ENCODE peak calls at places on chromosome 11, in six cellular contexts. One of them, this sample, is unnamed.

GRCh38 chr11:2382927-2383822 is 6.1 kb downstream of the CD81 start:
- DNase-seq in pons: peak; percentile 53
- DNase-seq in stimulated activated CD4-positive, alpha-beta T cell treated with anti-CD3 and anti-CD28 coated beads, Interleukin-15, amount 100 ng/mL, for 1 hour: no peak
- DNase-seq in upper lobe of right lung: no peak
- DNase-seq in amniotic epithelial cell: no peak
- DNase-seq in effector memory CD4-positive, alpha-beta T cell: no peak
- DNase-seq in this sample: no peak

GRCh38 chr11:19577849-19578619 is 134.6 kb upstream of the NAV2 start:
- DNase-seq in pons: no peak
- DNase-seq in stimulated activated CD4-positive, alpha-beta T cell treated with anti-CD3 and anti-CD28 coated beads, Interleukin-15, amount 100 ng/mL, for 1 hour: no peak
- DNase-seq in upper lobe of right lung: no peak
- DNase-seq in amniotic epithelial cell: peak; percentile 24
- DNase-seq in effector memory CD4-positive, alpha-beta T cell: no peak
- DNase-seq in this sample: no peak

GRCh38 chr11:29051935-29052334 is 943.7 kb downstream of the METTL15 start:
- DNase-seq in pons: no peak
- DNase-seq in stimulated activated CD4-positive, alpha-beta T cell treated with anti-CD3 and anti-CD28 coated beads, Interleukin-15, amount 100 ng/mL, for 1 hour: no peak
- DNase-seq in upper lobe of right lung: no peak
- DNase-seq in amniotic epithelial cell: peak; percentile 18
- DNase-seq in effector memory CD4-positive, alpha-beta T cell: no peak
- DNase-seq in this sample: no peak

GRCh38 chr11:72012897-72013721 is 14.4 kb downstream of the IL18BP start:
- DNase-seq in pons: no peak
- DNase-seq in stimulated activated CD4-positive, alpha-beta T cell treated with anti-CD3 and anti-CD28 coated beads, Interleukin-15, amount 100 ng/mL, for 1 hour: no peak
- DNase-seq in upper lobe of right lung: peak; percentile 85
- DNase-seq in amniotic epithelial cell: peak; percentile 74
- DNase-seq in effector memory CD4-positive, alpha-beta T cell: no peak
- DNase-seq in this sample: peak; percentile 74

GRCh38 chr11:93908689-93909088 is 58.3 kb upstream of the VSTM5 start:
- DNase-seq in pons: no peak
- DNase-seq in stimulated activated CD4-positive, alpha-beta T cell treated with anti-CD3 and anti-CD28 coated beads, Interleukin-15, amount 100 ng/mL, for 1 hour: no peak
- DNase-seq in upper lobe of right lung: no peak
- DNase-seq in amniotic epithelial cell: peak; percentile 92
- DNase-seq in effector memory CD4-positive, alpha-beta T cell: no peak
- DNase-seq in this sample: no peak

GRCh38 chr11:45815747-45816146 is 10.8 kb downstream of the SLC35C1 start:
- DNase-seq in pons: no peak
- DNase-seq in stimulated activated CD4-positive, alpha-beta T cell treated with anti-CD3 and anti-CD28 coated beads, Interleukin-15, amount 100 ng/mL, for 1 hour: no peak
- DNase-seq in upper lobe of right lung: no peak
- DNase-seq in amniotic epithelial cell: peak; percentile 47
- DNase-seq in effector memory CD4-positive, alpha-beta T cell: no peak
- DNase-seq in this sample: peak; percentile 15

GRCh38 chr11:63840356-63841060 is 1.6 kb downstream of the MARK2 start:
- DNase-seq in pons: peak; percentile 42
- DNase-seq in stimulated activated CD4-positive, alpha-beta T cell treated with anti-CD3 and anti-CD28 coated beads, Interleukin-15, amount 100 ng/mL, for 1 hour: no peak
- DNase-seq in upper lobe of right lung: no peak
- DNase-seq in amniotic epithelial cell: no peak
- DNase-seq in effector memory CD4-positive, alpha-beta T cell: no peak
- DNase-seq in this sample: no peak

GRCh38 chr11:125435461-125436238 is 60.4 kb downstream of the FEZ1 start:
- DNase-seq in pons: no peak
- DNase-seq in stimulated activated CD4-positive, alpha-beta T cell treated with anti-CD3 and anti-CD28 coated beads, Interleukin-15, amount 100 ng/mL, for 1 hour: no peak
- DNase-seq in upper lobe of right lung: no peak
- DNase-seq in amniotic epithelial cell: no peak
- DNase-seq in effector memory CD4-positive, alpha-beta T cell: no peak
- DNase-seq in this sample: no peak

GRCh38 chr11:134386945-134387344 is 25.1 kb downstream of the B3GAT1 start:
- DNase-seq in pons: no peak
- DNase-seq in stimulated activated CD4-positive, alpha-beta T cell treated with anti-CD3 and anti-CD28 coated beads, Interleukin-15, amount 100 ng/mL, for 1 hour: no peak
- DNase-seq in upper lobe of right lung: no peak
- DNase-seq in amniotic epithelial cell: no peak
- DNase-seq in effector memory CD4-positive, alpha-beta T cell: no peak
- DNase-seq in this sample: no peak

GRCh38 chr11:62726156-62727006 is 876 bp downstream of the HNRNPUL2 start:
- DNase-seq in pons: no peak
- DNase-seq in stimulated activated CD4-positive, alpha-beta T cell treated with anti-CD3 and anti-CD28 coated beads, Interleukin-15, amount 100 ng/mL, for 1 hour: no peak
- DNase-seq in upper lobe of right lung: no peak
- DNase-seq in amniotic epithelial cell: no peak
- DNase-seq in effector memory CD4-positive, alpha-beta T cell: no peak
- DNase-seq in this sample: no peak

GRCh38 chr11:119149371-119150275 is 771 bp downstream of the ABCG4 start:
- DNase-seq in pons: no peak
- DNase-seq in stimulated activated CD4-positive, alpha-beta T cell treated with anti-CD3 and anti-CD28 coated beads, Interleukin-15, amount 100 ng/mL, for 1 hour: no peak
- DNase-seq in upper lobe of right lung: peak; percentile 64
- DNase-seq in amniotic epithelial cell: no peak
- DNase-seq in effector memory CD4-positive, alpha-beta T cell: no peak
- DNase-seq in this sample: no peak

GRCh38 chr11:44010789-44011251 is 37.0 kb upstream of the ACCSL start:
- DNase-seq in pons: no peak
- DNase-seq in stimulated activated CD4-positive, alpha-beta T cell treated with anti-CD3 and anti-CD28 coated beads, Interleukin-15, amount 100 ng/mL, for 1 hour: no peak
- DNase-seq in upper lobe of right lung: no peak
- DNase-seq in amniotic epithelial cell: no peak
- DNase-seq in effector memory CD4-positive, alpha-beta T cell: no peak
- DNase-seq in this sample: no peak

GRCh38 chr11:128465946-128466688 is 121.2 kb downstream of the ETS1 start:
- DNase-seq in pons: no peak
- DNase-seq in stimulated activated CD4-positive, alpha-beta T cell treated with anti-CD3 and anti-CD28 coated beads, Interleukin-15, amount 100 ng/mL, for 1 hour: no peak
- DNase-seq in upper lobe of right lung: no peak
- DNase-seq in amniotic epithelial cell: no peak
- DNase-seq in effector memory CD4-positive, alpha-beta T cell: no peak
- DNase-seq in this sample: no peak

GRCh38 chr11:69380451-69380901 is 86.5 kb downstream of the MYEOV start:
- DNase-seq in pons: no peak
- DNase-seq in stimulated activated CD4-positive, alpha-beta T cell treated with anti-CD3 and anti-CD28 coated beads, Interleukin-15, amount 100 ng/mL, for 1 hour: no peak
- DNase-seq in upper lobe of right lung: peak; percentile 50
- DNase-seq in amniotic epithelial cell: no peak
- DNase-seq in effector memory CD4-positive, alpha-beta T cell: no peak
- DNase-seq in this sample: peak; percentile 51

GRCh38 chr11:27282806-27283205 is 80.2 kb downstream of the CCDC34 start:
- DNase-seq in pons: no peak
- DNase-seq in stimulated activated CD4-positive, alpha-beta T cell treated with anti-CD3 and anti-CD28 coated beads, Interleukin-15, amount 100 ng/mL, for 1 hour: no peak
- DNase-seq in upper lobe of right lung: no peak
- DNase-seq in amniotic epithelial cell: peak; percentile 10
- DNase-seq in effector memory CD4-positive, alpha-beta T cell: no peak
- DNase-seq in this sample: no peak

GRCh38 chr11:125980421-125980820 is 34.6 kb downstream of the VSIG10L2 start:
- DNase-seq in pons: no peak
- DNase-seq in stimulated activated CD4-positive, alpha-beta T cell treated with anti-CD3 and anti-CD28 coated beads, Interleukin-15, amount 100 ng/mL, for 1 hour: no peak
- DNase-seq in upper lobe of right lung: no peak
- DNase-seq in amniotic epithelial cell: no peak
- DNase-seq in effector memory CD4-positive, alpha-beta T cell: no peak
- DNase-seq in this sample: no peak

GRCh38 chr11:93131709-93132108 is 66.1 kb downstream of the SLC36A4 start:
- DNase-seq in pons: no peak
- DNase-seq in stimulated activated CD4-positive, alpha-beta T cell treated with anti-CD3 and anti-CD28 coated beads, Interleukin-15, amount 100 ng/mL, for 1 hour: no peak
- DNase-seq in upper lobe of right lung: no peak
- DNase-seq in amniotic epithelial cell: peak; percentile 6
- DNase-seq in effector memory CD4-positive, alpha-beta T cell: no peak
- DNase-seq in this sample: no peak

GRCh38 chr11:126152586-126152985 is 58.9 kb downstream of the RPUSD4 start:
- DNase-seq in pons: no peak
- DNase-seq in stimulated activated CD4-positive, alpha-beta T cell treated with anti-CD3 and anti-CD28 coated beads, Interleukin-15, amount 100 ng/mL, for 1 hour: no peak
- DNase-seq in upper lobe of right lung: no peak
- DNase-seq in amniotic epithelial cell: no peak
- DNase-seq in effector memory CD4-positive, alpha-beta T cell: no peak
- DNase-seq in this sample: no peak

GRCh38 chr11:95706974-95707387 is 82.6 kb downstream of the FAM76B start:
- DNase-seq in pons: no peak
- DNase-seq in stimulated activated CD4-positive, alpha-beta T cell treated with anti-CD3 and anti-CD28 coated beads, Interleukin-15, amount 100 ng/mL, for 1 hour: no peak
- DNase-seq in upper lobe of right lung: no peak
- DNase-seq in amniotic epithelial cell: no peak
- DNase-seq in effector memory CD4-positive, alpha-beta T cell: no peak
- DNase-seq in this sample: no peak

GRCh38 chr11:112366777-112367176 is 106.1 kb upstream of the PLET1 start:
- DNase-seq in pons: no peak
- DNase-seq in stimulated activated CD4-positive, alpha-beta T cell treated with anti-CD3 and anti-CD28 coated beads, Interleukin-15, amount 100 ng/mL, for 1 hour: no peak
- DNase-seq in upper lobe of right lung: no peak
- DNase-seq in amniotic epithelial cell: peak; percentile 79
- DNase-seq in effector memory CD4-positive, alpha-beta T cell: no peak
- DNase-seq in this sample: no peak

GRCh38 chr11:2300936-2301630 is 635 bp downstream of the C11orf21 start:
- DNase-seq in pons: no peak
- DNase-seq in stimulated activated CD4-positive, alpha-beta T cell treated with anti-CD3 and anti-CD28 coated beads, Interleukin-15, amount 100 ng/mL, for 1 hour: no peak
- DNase-seq in upper lobe of right lung: peak; percentile 68
- DNase-seq in amniotic epithelial cell: no peak
- DNase-seq in effector memory CD4-positive, alpha-beta T cell: no peak
- DNase-seq in this sample: peak; percentile 63